ENCODE peak calls at places on chromosomes 11 and 22, in four cellular contexts. A is A549, I is WTC11, G is K562. B is an unnamed sample.

GRCh38 chr22:42452456-42452855 is 20.3 kb upstream of the NFAM1 start:
- DNase-seq in A (no peak), I (no peak), G (no peak), B (no peak)

GRCh38 chr11:57473208-57473930 is 13.0 kb downstream of the RTN4RL2 start:
- DNase-seq in A (no peak), I (no peak), G (peak; percentile 63), B (no peak)

GRCh38 chr22:33221566-33221965 is 163.4 kb upstream of the SYN3 start:
- DNase-seq in A (no peak), I (no peak), G (no peak), B (no peak)

GRCh38 chr22:21446827-21447690 is 20.1 kb upstream of the TMEM191C start:
- DNase-seq in A (no peak), I (peak; percentile 10), G (no peak), B (no peak)

GRCh38 chr22:32646476-32646875 is 155.0 kb upstream of the TIMP3 start:
- DNase-seq in A (no peak), I (no peak), G (no peak), B (no peak)

GRCh38 chr11:19577849-19578619 is 134.6 kb upstream of the NAV2 start:
- DNase-seq in A (no peak), I (no peak), G (no peak), B (no peak)

GRCh38 chr11:75762885-75763284 is 5.7 kb upstream of the DGAT2 start:
- DNase-seq in A (peak; percentile 22), I (no peak), G (no peak), B (peak; percentile 88)

GRCh38 chr11:68539370-68539769 is 78.8 kb downstream of the PPP6R3 start:
- DNase-seq in A (no peak), I (no peak), G (no peak), B (no peak)

GRCh38 chr11:82682003-82682751 is 51.5 kb downstream of the FAM181B start:
- DNase-seq in A (peak; percentile 76), I (peak; percentile 13), G (peak; percentile 45), B (peak; percentile 67)

GRCh38 chr22:48957311-48957986 is 870.2 kb downstream of the BRD1 start:
- DNase-seq in A (no peak), I (no peak), G (no peak), B (no peak)

GRCh38 chr11:33444835-33445594 is 187.8 kb downstream of the HIPK3 start:
- DNase-seq in A (no peak), I (no peak), G (no peak), B (no peak)

GRCh38 chr11:36485296-36485870 is 24.7 kb downstream of the TRAF6 start:
- DNase-seq in A (no peak), I (no peak), G (no peak), B (no peak)

GRCh38 chr11:44927174-44927661 is 23.5 kb downstream of the TP53I11 start:
- DNase-seq in A (peak; percentile 84), I (peak; percentile 89), G (peak; percentile 82), B (peak; percentile 43)

GRCh38 chr11:36566407-36567053 is 1.3 kb upstream of the RAG1 start:
- DNase-seq in A (no peak), I (no peak), G (no peak), B (no peak)

GRCh38 chr11:1064167-1064566 is 10.5 kb upstream of the MUC2 start:
- DNase-seq in A (no peak), I (no peak), G (no peak), B (no peak)

GRCh38 chr11:30322162-30322561 is 742 bp upstream of the ARL14EP start:
- DNase-seq in A (no peak), I (no peak), G (no peak), B (no peak)

GRCh38 chr11:79369094-79369493 is 71.7 kb downstream of the TENM4 start:
- DNase-seq in A (no peak), I (no peak), G (no peak), B (no peak)

GRCh38 chr11:117818036-117818858 is 6.3 kb downstream of the FXYD2 start:
- DNase-seq in A (peak; percentile 25), I (no peak), G (no peak), B (no peak)

GRCh38 chr22:35601743-35602633 is 15.1 kb downstream of the MB start:
- DNase-seq in A (peak; percentile 43), I (no peak), G (no peak), B (no peak)

GRCh38 chr11:45067966-45068365 is 78.5 kb upstream of the PRDM11 start:
- DNase-seq in A (no peak), I (no peak), G (no peak), B (no peak)

GRCh38 chr22:23514317-23515038 is 65.6 kb downstream of the IGLL1 start:
- DNase-seq in A (no peak), I (peak; percentile 49), G (peak; percentile 11), B (no peak)

DNA sequence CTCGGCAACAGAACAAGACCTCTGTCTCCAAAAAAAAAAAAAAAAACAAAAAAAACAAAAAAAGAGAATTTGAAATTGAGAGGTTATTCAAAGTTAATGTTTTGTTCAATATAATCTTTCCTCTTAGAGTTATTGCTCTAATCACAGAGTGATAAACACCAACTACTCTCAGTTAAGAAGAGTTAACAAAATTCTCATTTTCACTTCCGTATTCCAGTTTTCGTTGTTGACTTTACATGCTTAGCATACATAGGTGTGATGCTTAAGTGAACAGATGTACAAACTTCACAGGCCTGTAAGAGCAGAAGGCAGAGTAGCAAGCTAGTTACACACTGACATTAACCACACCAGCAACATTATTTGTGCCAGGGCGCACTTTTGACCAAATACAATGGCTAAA is 12.3 kb downstream of the EIF4ENIF1 start:
- DNase-seq in A (no peak), I (no peak), G (no peak), B (no peak)
- TF ChIP-seq HMGXB4 in A (no peak), I (no peak), G (no peak), B (no peak)

GRCh38 chr22:25940479-25940878 is 198.5 kb downstream of the MYO18B start:
- DNase-seq in A (no peak), I (no peak), G (no peak), B (no peak)

GRCh38 chr22:25941365-25941960 is 199.5 kb downstream of the MYO18B start:
- DNase-seq in A (no peak), I (no peak), G (no peak), B (no peak)

GRCh38 chr22:25942126-25942988 is 200.4 kb downstream of the MYO18B start:
- DNase-seq in A (no peak), I (no peak), G (no peak), B (no peak)

GRCh38 chr22:25939384-25939783 is 197.4 kb downstream of the MYO18B start:
- DNase-seq in A (no peak), I (no peak), G (peak; percentile 17), B (no peak)

DNA sequence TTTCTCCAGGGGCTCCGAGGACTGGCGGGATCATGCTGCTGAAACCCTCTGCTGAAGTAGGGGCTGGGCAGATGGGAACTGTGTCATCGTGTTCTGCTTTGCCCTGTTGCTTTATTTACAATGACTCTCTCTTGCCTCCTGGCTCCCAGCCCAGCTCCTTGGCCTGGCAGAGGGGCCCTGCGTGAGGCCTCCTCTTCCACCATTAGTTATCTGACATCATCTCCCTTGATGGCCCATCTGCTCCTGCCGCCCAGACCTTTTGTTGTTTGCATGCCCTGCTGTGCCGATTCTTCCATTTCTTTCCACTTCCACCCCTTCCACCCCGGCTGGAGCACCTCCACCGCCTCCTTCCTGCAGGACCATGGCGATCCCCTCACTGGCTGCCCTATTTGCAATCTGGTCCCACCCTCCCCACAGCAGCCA is 201.0 kb downstream of the MYO18B start:
- DNase-seq in A (peak; percentile 5), I (peak; percentile 30), G (no peak), B (no peak)
- TF ChIP-seq HMGXB4 in A (no peak), I (no peak), G (no peak), B (no peak)

GRCh38 chr22:29873943-29874342 is 9.0 kb upstream of the MTMR3 start:
- DNase-seq in A (no peak), I (no peak), G (no peak), B (no peak)

GRCh38 chr22:29872989-29873388 is 10.0 kb upstream of the MTMR3 start:
- DNase-seq in A (no peak), I (no peak), G (no peak), B (no peak)

GRCh38 chr22:29870574-29870973 is 12.4 kb upstream of the MTMR3 start:
- DNase-seq in A (no peak), I (no peak), G (no peak), B (no peak)

GRCh38 chr22:29871684-29872083 is 11.3 kb upstream of the MTMR3 start:
- DNase-seq in A (no peak), I (no peak), G (no peak), B (peak; percentile 23)

DNA sequence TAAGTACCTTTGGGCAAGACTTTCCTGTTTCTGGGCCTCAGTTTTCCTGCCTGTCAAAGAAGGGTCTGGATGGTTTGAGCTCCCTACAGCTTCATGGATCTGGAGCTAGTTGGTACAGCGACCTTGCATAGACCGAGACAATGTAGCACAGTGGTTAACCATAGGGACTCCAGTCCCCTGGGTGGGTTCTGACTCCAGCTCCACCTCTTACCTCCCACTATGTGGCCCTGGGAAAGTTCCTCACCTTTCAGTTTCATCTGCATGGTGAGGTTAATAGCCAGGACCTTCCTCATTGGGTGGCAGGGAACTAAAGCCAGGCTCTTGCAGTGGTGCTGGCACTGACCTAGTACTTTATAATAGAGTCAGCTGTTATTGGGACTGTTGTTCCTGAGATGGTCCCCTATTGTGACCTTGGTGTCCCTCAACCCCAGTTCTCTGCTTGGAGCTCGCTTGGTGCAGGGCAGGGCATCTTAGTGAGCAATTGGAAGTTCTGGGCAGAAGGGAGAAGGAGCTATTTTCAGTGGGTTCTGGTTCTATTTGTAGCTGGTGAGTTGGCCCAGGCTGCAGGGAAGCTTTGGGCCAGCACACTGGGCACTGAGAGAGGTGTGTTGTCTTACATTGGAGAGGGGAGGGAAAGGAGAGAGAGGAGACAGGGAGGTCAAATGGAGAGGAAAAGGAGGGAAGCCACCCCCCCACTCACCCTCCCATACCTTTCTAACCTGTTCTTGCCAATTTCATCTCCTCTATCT is 10.7 kb upstream of the MTMR3 start:
- DNase-seq in A (no peak), I (no peak), G (no peak), B (no peak)
- TF ChIP-seq HMGXB4 in A (no peak), I (no peak), G (no peak), B (no peak)

DNA sequence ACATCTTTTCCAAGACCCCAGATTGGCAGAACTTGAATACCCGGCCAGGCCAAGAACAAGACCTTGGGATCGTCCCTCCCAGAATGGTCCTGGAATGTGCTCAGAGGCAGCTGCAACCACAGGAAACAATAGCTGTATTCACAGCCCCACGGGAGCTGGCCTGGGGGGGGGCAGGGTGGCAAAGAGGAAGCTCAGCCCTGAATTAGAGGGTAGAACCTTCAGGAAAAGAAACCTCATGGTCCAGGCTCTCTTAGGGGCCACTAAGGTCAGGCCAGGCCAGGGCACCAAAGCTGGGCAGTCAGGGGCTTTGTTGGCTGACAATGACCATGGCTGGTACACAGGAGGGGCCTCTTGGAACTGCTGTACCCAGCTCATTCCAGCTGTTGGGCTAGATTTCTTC is 17.3 kb downstream of the RPL27A start:
- DNase-seq in A (no peak), I (peak; percentile 44), G (no peak), B (peak; percentile 84)
- TF ChIP-seq HMGXB4 in A (no peak), I (no peak), G (no peak), B (no peak)

DNA sequence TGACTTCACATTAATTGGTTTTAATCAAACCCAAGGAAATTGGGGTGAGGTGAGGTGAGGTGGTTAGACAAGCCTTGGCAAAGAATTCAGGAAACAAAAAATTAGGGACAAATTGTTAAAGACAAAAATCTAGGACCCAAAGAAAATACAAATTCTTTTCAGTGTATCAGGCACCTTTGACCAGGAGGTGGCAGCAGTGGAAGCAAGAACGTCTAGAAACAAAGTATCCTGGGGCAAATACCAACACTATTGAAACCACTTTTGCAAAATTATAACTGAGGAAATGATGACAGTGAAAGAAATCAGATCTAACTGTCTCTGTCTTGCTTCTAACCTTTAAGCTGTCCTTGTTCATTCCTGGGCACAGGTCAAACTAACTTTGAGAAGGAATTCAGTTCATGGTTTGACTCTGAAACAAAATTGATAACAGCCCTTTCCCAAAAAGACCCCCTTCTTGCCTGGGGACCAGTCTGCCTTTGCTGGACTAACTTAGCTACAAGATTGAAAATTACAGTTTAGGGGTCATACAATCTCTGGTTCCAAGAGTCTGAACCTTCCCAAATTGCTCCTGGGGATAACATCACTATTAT is 11.1 kb upstream of the ALKBH8 start:
- DNase-seq in A (no peak), I (peak; percentile 52), G (peak; percentile 33), B (peak; percentile 19)
- TF ChIP-seq HMGXB4 in A (no peak), I (no peak), G (no peak), B (no peak)